ENCODE peak calls at places on chromosomes 11 and 22, in five cellular contexts. S is aorta, F is psoas muscle, E is prostate gland, N is lung. H is an unnamed sample. For H3K36me3 and H3K9me3, the result is how much of the 10 kb centered on the place peaks cover.

GRCh38 chr11:86931965-86932332 is 23.2 kb downstream of the FZD4 start:
- DNase-seq in E (no peak), S (no peak), F (no peak), N (no peak), H (peak)

GRCh38 chr11:39385911-39386310 is 2073.5 kb downstream of the LRRC4C start:
- DNase-seq in F (no peak), S (no peak), E (no peak), N (no peak), H (no peak)

GRCh38 chr11:35584321-35584720 is 33.9 kb upstream of the FJX1 start:
- DNase-seq in S (no peak), E (no peak), N (no peak), F (no peak), H (no peak)

GRCh38 chr22:32574397-32574796 is 99.8 kb downstream of the FBXO7 start:
- DNase-seq in E (no peak), N (no peak), F (no peak), S (no peak), H (no peak)

GRCh38 chr11:92340839-92341238 is 116.2 kb downstream of the FAT3 start:
- DNase-seq in E (no peak), S (no peak), N (no peak), F (no peak), H (peak)

GRCh38 chr11:118996926-118997626 is 862 bp upstream of the CENATAC start:
- DNase-seq in S (no peak), E (no peak), F (no peak), N (no peak), H (peak)

GRCh38 chr11:65645710-65646109 is 7.8 kb downstream of the SIPA1 start:
- DNase-seq in S (no peak), F (no peak), N (no peak), E (no peak), H (no peak)

GRCh38 chr11:111526501-111526900 is 11.9 kb downstream of the HOATZ start:
- DNase-seq in F (no peak), S (no peak), N (no peak), E (no peak), H (no peak)

GRCh38 chr11:57641011-57641410 is 8.7 kb downstream of the YPEL4 start:
- DNase-seq in N (no peak), E (no peak), F (no peak), S (no peak), H (no peak)

GRCh38 chr11:291281-292210 is 2.6 kb downstream of the PGGHG start:
- DNase-seq in N (no peak), F (peak), S (peak), E (no peak), H (no peak)

GRCh38 chr11:59182457-59183151 is 10.7 kb downstream of the DTX4 start:
- DNase-seq in F (no peak), S (no peak), E (no peak), N (no peak), H (no peak)

GRCh38 chr11:63537293-63538101 is 889 bp downstream of the PLAAT4 start:
- DNase-seq in S (no peak), N (peak), F (peak), E (peak), H (peak)

GRCh38 chr22:25350551-25350971 is 131.1 kb downstream of the CRYBB2 start:
- DNase-seq in E (no peak), S (peak), F (no peak), N (no peak), H (no peak)

GRCh38 chr11:78203184-78203583 is 14.5 kb downstream of the USP35 start:
- DNase-seq in N (no peak), S (peak), E (no peak), F (no peak), H (no peak)

GRCh38 chr22:39973656-39974055 is 13.5 kb downstream of the TMA7B start:
- DNase-seq in E (no peak), F (no peak), N (no peak), S (no peak), H (no peak)

GRCh38 chr11:1469287-1469910 is 17.2 kb downstream of the MOB2 start:
- DNase-seq in E (no peak), N (no peak), F (peak), S (no peak), H (no peak)

GRCh38 chr11:1470681-1471611 is 15.6 kb downstream of the MOB2 start:
- DNase-seq in E (no peak), N (no peak), S (peak), F (peak), H (no peak)

GRCh38 chr11:1471736-1472135 is 14.8 kb downstream of the MOB2 start:
- DNase-seq in N (no peak), E (no peak), F (no peak), S (peak), H (peak)

GRCh38 chr11:1468473-1469066 is 18.0 kb downstream of the MOB2 start:
- DNase-seq in N (no peak), F (no peak), S (no peak), E (no peak), H (no peak)

GRCh38 chr11:1469911-1470680 is 16.5 kb downstream of the MOB2 start:
- DNase-seq in F (peak), N (no peak), S (peak), E (no peak), H (no peak)
- H3K36me3 ChIP-seq in F (half or more), N (under half), S (under half), E (under half), H (under half)

GRCh38 chr11:24043842-24044241 is 453.0 kb upstream of the LUZP2 start:
- DNase-seq in E (no peak), S (no peak), F (no peak), N (no peak), H (no peak)
- H3K9me3 ChIP-seq in E (under half), S (under half), F (under half), N (under half), H (under half)

GRCh38 chr11:96500440-96500839 is 110.6 kb downstream of the JRKL start:
- DNase-seq in F (no peak), E (no peak), N (no peak), S (no peak), H (no peak)

GRCh38 chr11:96508861-96509260 is 119.0 kb downstream of the JRKL start:
- DNase-seq in N (no peak), F (no peak), S (no peak), E (no peak), H (no peak)

GRCh38 chr11:96506953-96507354 is 117.1 kb downstream of the JRKL start:
- DNase-seq in F (no peak), S (no peak), N (no peak), E (no peak), H (no peak)

GRCh38 chr11:96506041-96506440 is 116.2 kb downstream of the JRKL start:
- DNase-seq in F (no peak), N (no peak), E (no peak), S (no peak), H (no peak)
- H3K36me3 ChIP-seq in F (under half), N (under half), E (under half), S (under half), H (under half)

GRCh38 chr11:37857726-37858125 is 1259.7 kb upstream of the RAG2 start:
- DNase-seq in N (no peak), F (no peak), E (no peak), S (no peak), H (no peak)
- H3K9me3 ChIP-seq in N (under half), F (under half), E (under half), S (under half), H (under half)

H was measured in MG63.